ENCODE peak calls at places on chromosomes 11 and 22, in ten cellular contexts. T is Calu3, G is LoVo, Q is BE2C, B is RKO, X is caudate nucleus, V is endothelial cell, D is T-cell, C is chondrocyte, L is GM06990. A is an unnamed sample.

GRCh38 chr11:118170892-118171273 is 5.6 kb downstream of the SCN2B start:
- DNase-seq in T (no peak), G (no peak), Q (no peak), B (no peak), X (no peak), V (no peak), D (no peak), C (peak), L (no peak), A (no peak)

GRCh38 chr22:19933328-19934241 is 8.0 kb upstream of the COMT start:
- DNase-seq in T (no peak), G (no peak), Q (no peak), B (no peak), X (no peak), V (no peak), D (no peak), C (peak), L (no peak), A (no peak)

GRCh38 chr11:94139421-94139820 is 10.8 kb downstream of the PANX1 start:
- DNase-seq in T (no peak), G (no peak), Q (peak), B (no peak), X (no peak), V (no peak), D (no peak), C (no peak), L (no peak), A (no peak)

GRCh38 chr22:30421695-30422480 is 3.7 kb upstream of the MTFP1 start:
- DNase-seq in T (peak), G (no peak), Q (no peak), B (no peak), X (no peak), V (no peak), D (no peak), C (no peak), L (no peak), A (no peak)

GRCh38 chr11:76861490-76861953 is 804 bp downstream of the ACER3 start:
- DNase-seq in T (no peak), G (no peak), Q (no peak), B (no peak), X (no peak), V (no peak), D (no peak), C (no peak), L (no peak), A (no peak)

GRCh38 chr11:122920579-122920978 is 38.0 kb downstream of the JHY start:
- DNase-seq in T (no peak), G (no peak), Q (no peak), B (no peak), X (no peak), V (no peak), D (no peak), C (no peak), L (no peak), A (no peak)

GRCh38 chr22:33871935-33872334 is 48.3 kb downstream of the LARGE1 start:
- DNase-seq in T (no peak), G (no peak), Q (no peak), B (no peak), X (no peak), V (no peak), D (no peak), C (no peak), L (no peak), A (no peak)

GRCh38 chr11:54930930-54931329 is 224.3 kb downstream of the OR4A5 start:
- DNase-seq in T (no peak), G (no peak), Q (no peak), B (no peak), X (no peak), V (no peak), D (no peak), C (peak), L (no peak), A (no peak)

A was measured in putamen.